ENCODE peak calls at places on chromosomes 4 and X, in eight cellular contexts. S is GM23248, R is HCT116, E is SK-N-SH, P is MM.1S, L is hepatocyte, Y is PC-3, W is neural progenitor cell. N is an unnamed sample.

GRCh38 chrX:120238947-120239346 is 11.7 kb upstream of the ZBTB33 start:
- DNase-seq in Y (no peak), P (no peak), L (no peak), R (no peak), E (no peak), W (no peak), S (no peak), N (no peak)

GRCh38 chrX:123665197-123665596 is 67.7 kb downstream of the THOC2 start:
- DNase-seq in L (peak; percentile 8), P (no peak), R (no peak), E (no peak), W (no peak), Y (peak; percentile 24), S (peak; percentile 1), N (no peak)

GRCh38 chrX:103446665-103447302 is 70.4 kb downstream of the BEX3 start:
- DNase-seq in Y (no peak), E (no peak), P (no peak), S (peak; percentile 50), L (peak; percentile 28), W (peak; percentile 46), R (no peak), N (no peak)

GRCh38 chr4:106594291-106594952 is 225.8 kb upstream of the GIMD1 start:
- DNase-seq in R (no peak), Y (peak; percentile 11), W (no peak), S (peak; percentile 48), L (no peak), P (no peak), E (no peak), N (no peak)

GRCh38 chr4:122826596-122827257 is at the start of gene FGF2:
- DNase-seq in Y (peak; percentile 21), E (peak; percentile 89), S (peak; percentile 86), L (peak; percentile 74), P (peak; percentile 55), W (peak; percentile 88), R (no peak), N (no peak)

GRCh38 chrX:87727615-87728014 is 210.0 kb downstream of the KLHL4 start:
- DNase-seq in W (no peak), E (no peak), L (no peak), S (no peak), Y (no peak), P (no peak), R (no peak), N (no peak)

GRCh38 chr4:148103647-148104355 is 338.4 kb downstream of the NR3C2 start:
- DNase-seq in E (no peak), S (no peak), P (no peak), R (no peak), Y (no peak), W (no peak), L (no peak), N (no peak)

GRCh38 chrX:40651620-40652223 is 4.4 kb upstream of the CXorf38 start:
- DNase-seq in Y (peak; percentile 69), P (peak; percentile 70), R (peak; percentile 45), W (peak; percentile 82), L (peak; percentile 88), S (peak; percentile 60), E (peak; percentile 48), N (peak; percentile 73)

GRCh38 chrX:84865113-84865512 is 138.6 kb upstream of the APOOL start:
- DNase-seq in S (no peak), R (no peak), Y (peak; percentile 44), P (no peak), L (no peak), W (no peak), E (no peak), N (no peak)

GRCh38 chrX:133661962-133662839 is 246.9 kb upstream of the GPC4 start:
- DNase-seq in Y (no peak), R (no peak), E (no peak), W (no peak), L (no peak), P (no peak), S (peak; percentile 79), N (no peak)

GRCh38 chrX:10021461-10022272 is 54.5 kb downstream of the CLDN34 start:
- DNase-seq in L (no peak), P (no peak), S (peak; percentile 46), W (no peak), Y (peak; percentile 36), R (no peak), E (no peak), N (no peak)

GRCh38 chr4:8278421-8279287 is 9.1 kb downstream of the HTRA3 start:
- DNase-seq in E (no peak), P (no peak), Y (peak; percentile 65), R (no peak), L (peak; percentile 71), W (no peak), S (peak; percentile 89), N (no peak)

GRCh38 chrX:128458888-128459287 is 406.7 kb upstream of the ACTRT1 start:
- DNase-seq in S (peak; percentile 4), Y (peak; percentile 66), R (no peak), L (no peak), E (no peak), W (no peak), P (no peak), N (no peak)

GRCh38 chr4:109821186-109821585 is 5.6 kb downstream of the GAR1 start:
- DNase-seq in W (no peak), S (no peak), E (no peak), P (no peak), R (no peak), Y (no peak), L (no peak), N (no peak)

GRCh38 chr4:96833831-96834230 is 993.9 kb downstream of the PDHA2 start:
- DNase-seq in L (no peak), P (no peak), S (no peak), W (no peak), R (no peak), E (no peak), Y (peak; percentile 45), N (no peak)

GRCh38 chr4:74023709-74024108 is 14.8 kb downstream of the CXCL3 start:
- DNase-seq in S (no peak), E (no peak), W (no peak), R (no peak), L (no peak), Y (peak; percentile 22), P (no peak), N (no peak)

GRCh38 chr4:115113382-115114106 is at the start of gene NDST4:
- DNase-seq in W (peak; percentile 87), E (no peak), P (no peak), R (no peak), Y (peak; percentile 36), S (peak; percentile 54), L (peak; percentile 25), N (no peak)

GRCh38 chr4:67521506-67521905 is 23.8 kb downstream of the CENPC start:
- DNase-seq in W (no peak), L (no peak), E (no peak), P (no peak), Y (no peak), S (no peak), R (no peak), N (no peak)

GRCh38 chr4:67520141-67520540 is 25.2 kb downstream of the CENPC start:
- DNase-seq in E (no peak), P (no peak), S (no peak), L (no peak), R (no peak), Y (no peak), W (no peak), N (no peak)

DNA sequence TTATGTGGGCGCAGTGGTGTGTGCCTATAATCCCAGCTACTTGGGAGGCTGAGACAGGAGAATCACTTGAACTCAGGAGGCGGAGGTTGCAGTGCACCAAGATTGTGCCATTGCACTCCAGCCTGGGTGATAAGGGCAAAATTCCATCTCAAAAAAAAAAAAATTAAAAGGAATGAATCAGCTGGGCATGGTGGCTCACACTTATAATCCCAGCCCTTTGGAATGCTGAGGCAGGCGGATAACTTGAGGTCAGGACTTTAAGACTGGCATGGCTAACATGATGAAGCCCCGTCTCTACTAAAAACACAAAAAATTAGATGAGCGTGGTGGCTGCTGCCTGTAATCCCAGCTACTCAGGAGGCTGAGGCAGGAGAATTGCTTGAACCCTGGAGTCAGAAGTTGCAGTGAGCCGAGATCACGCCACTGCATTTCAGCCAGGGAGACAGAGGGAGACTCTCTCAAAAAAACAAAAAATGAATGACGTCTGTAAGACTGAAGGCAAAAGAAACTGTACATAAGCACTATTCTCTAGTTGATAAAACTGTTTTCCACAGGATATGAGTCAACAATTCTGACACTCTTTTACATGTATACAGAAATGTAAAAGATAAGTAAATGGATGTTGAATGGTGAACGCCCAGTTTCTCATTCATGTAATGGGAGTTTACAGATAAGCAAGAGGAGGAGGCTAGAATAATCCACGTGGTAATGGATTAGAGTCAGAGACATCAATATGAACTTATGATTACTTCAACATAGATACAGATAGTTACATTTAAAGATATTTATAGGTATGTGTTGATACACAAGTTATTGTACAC is 22.2 kb downstream of the CENPC start:
- DNase-seq in E (no peak), P (no peak), R (no peak), L (no peak), W (no peak), S (no peak), Y (peak; percentile 19), N (no peak)
- TF ChIP-seq EZH2phosphoT487 in E (no peak), P (no peak), R (no peak), L (no peak), W (no peak), S (no peak), Y (no peak), N (no peak)

GRCh38 chr4:28378109-28378830 is 1517.6 kb downstream of the STIM2 start:
- DNase-seq in W (peak; percentile 7), L (no peak), E (no peak), P (no peak), R (no peak), S (peak; percentile 59), Y (no peak), N (no peak)
- H2AFZ ChIP-seq in W (peak overlapping the region; percentile 26), L (no peak overlapping the region), E (no peak overlapping the region), P (no peak overlapping the region), R (no peak overlapping the region), S (peak overlapping the region; percentile 71), Y (no peak overlapping the region), N (no peak overlapping the region)

DNA sequence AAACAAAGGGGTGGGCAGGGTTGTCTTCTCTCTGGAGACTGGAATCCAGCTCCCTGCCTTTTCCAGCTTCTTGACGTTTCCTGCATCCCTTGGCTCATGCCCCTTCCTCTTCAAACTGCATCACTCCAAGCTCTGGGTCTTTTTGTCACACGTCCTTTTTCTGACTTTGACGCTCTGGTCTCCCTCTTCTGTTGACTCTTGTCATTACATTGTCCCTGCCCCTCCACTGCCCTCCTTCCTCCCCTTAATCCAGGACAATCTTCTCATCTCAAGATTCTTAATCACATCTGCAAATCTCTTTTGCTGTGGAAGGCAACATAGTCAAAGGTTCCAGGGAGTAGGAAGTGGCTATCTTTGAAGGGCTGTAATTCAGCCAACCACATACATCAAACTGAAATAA is 178.3 kb downstream of the TMA16 start:
- DNase-seq in S (no peak), P (no peak), E (peak; percentile 3), W (no peak), R (no peak), L (no peak), Y (no peak), N (peak; percentile 20)
- TF ChIP-seq EZH2phosphoT487 in S (no peak), P (no peak), E (no peak), W (no peak), R (no peak), L (no peak), Y (no peak), N (no peak)

DNA sequence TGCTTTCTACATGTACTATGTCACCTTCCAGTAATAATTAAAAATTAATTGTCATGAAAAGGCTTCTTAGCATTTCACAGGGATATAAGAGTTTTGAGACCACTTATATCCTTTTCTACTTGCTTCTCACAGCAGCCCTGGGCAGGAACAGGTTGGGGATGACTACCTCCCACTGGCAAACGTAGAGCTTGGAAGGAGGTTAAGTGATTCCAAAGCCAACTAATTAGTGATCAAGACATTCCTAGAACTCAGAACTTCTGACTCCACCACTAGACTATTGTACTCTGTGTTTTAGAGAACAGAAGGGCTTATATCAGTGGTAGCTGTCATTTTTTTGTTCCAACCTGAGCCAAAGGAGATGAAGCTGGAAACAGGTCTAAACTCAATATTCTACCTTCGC is 364.5 kb upstream of the BOD1L1 start:
- DNase-seq in W (no peak), Y (no peak), L (no peak), R (no peak), S (no peak), P (no peak), E (no peak), N (no peak)
- H2AFZ ChIP-seq in W (no peak overlapping the region), Y (no peak overlapping the region), L (no peak overlapping the region), R (no peak overlapping the region), S (no peak overlapping the region), P (no peak overlapping the region), E (no peak overlapping the region), N (no peak overlapping the region)